ENCODE peak calls at places on chromosomes 16 and 17, in four cellular contexts. One of them, this sample, is unnamed. For H3K4me1, the result is how much of the 10 kb centered on the place peaks cover.

GRCh38 chr16:29825145-29826044 is 5.1 kb downstream of the MVP start:
- DNase-seq in CD8-positive, alpha-beta T cell: no peak
- DNase-seq in fibroblast of lung: peak
- DNase-seq in left ventricle myocardium inferior: peak
- DNase-seq in this sample: no peak

GRCh38 chr16:68995011-68995504 is 110.4 kb upstream of the HAS3 start:
- DNase-seq in CD8-positive, alpha-beta T cell: no peak
- DNase-seq in fibroblast of lung: peak
- DNase-seq in left ventricle myocardium inferior: no peak
- DNase-seq in this sample: no peak

GRCh38 chr17:4725646-4726300 is 5.5 kb upstream of the MED11 start:
- DNase-seq in left ventricle myocardium inferior: no peak
- DNase-seq in fibroblast of lung: no peak
- DNase-seq in CD8-positive, alpha-beta T cell: no peak
- DNase-seq in this sample: no peak

GRCh38 chr16:49593423-49594040 is 219.9 kb downstream of the C16orf78 start:
- DNase-seq in left ventricle myocardium inferior: no peak
- DNase-seq in fibroblast of lung: no peak
- DNase-seq in CD8-positive, alpha-beta T cell: no peak
- DNase-seq in this sample: no peak

GRCh38 chr16:2484898-2485508 is 10.1 kb downstream of the TBC1D24 start:
- DNase-seq in left ventricle myocardium inferior: no peak
- DNase-seq in fibroblast of lung: no peak
- DNase-seq in CD8-positive, alpha-beta T cell: no peak
- DNase-seq in this sample: no peak

GRCh38 chr17:9064311-9064834 is 43.1 kb downstream of the NTN1 start:
- DNase-seq in left ventricle myocardium inferior: no peak
- DNase-seq in fibroblast of lung: no peak
- DNase-seq in CD8-positive, alpha-beta T cell: no peak
- DNase-seq in this sample: no peak

GRCh38 chr17:66695098-66695497 is 139.8 kb upstream of the CACNG5 start:
- DNase-seq in left ventricle myocardium inferior: no peak
- DNase-seq in fibroblast of lung: no peak
- DNase-seq in CD8-positive, alpha-beta T cell: no peak
- DNase-seq in this sample: no peak

GRCh38 chr16:53740476-53740875 is 36.5 kb downstream of the FTO start:
- DNase-seq in CD8-positive, alpha-beta T cell: no peak
- DNase-seq in fibroblast of lung: no peak
- DNase-seq in left ventricle myocardium inferior: no peak
- DNase-seq in this sample: no peak

GRCh38 chr17:17130077-17130844 is 75.9 kb downstream of the PLD6 start:
- DNase-seq in left ventricle myocardium inferior: no peak
- DNase-seq in fibroblast of lung: no peak
- DNase-seq in CD8-positive, alpha-beta T cell: no peak
- DNase-seq in this sample: no peak

GRCh38 chr16:11757671-11758545 is 15.3 kb upstream of the TXNDC11 start:
- DNase-seq in left ventricle myocardium inferior: no peak
- DNase-seq in fibroblast of lung: peak
- DNase-seq in CD8-positive, alpha-beta T cell: no peak
- DNase-seq in this sample: no peak

GRCh38 chr17:2094891-2095535 is 40.1 kb downstream of the HIC1 start:
- DNase-seq in left ventricle myocardium inferior: peak
- DNase-seq in fibroblast of lung: peak
- DNase-seq in CD8-positive, alpha-beta T cell: no peak
- DNase-seq in this sample: no peak

GRCh38 chr16:50463581-50464324 is 84.4 kb upstream of the NKD1 start:
- DNase-seq in left ventricle myocardium inferior: no peak
- DNase-seq in CD8-positive, alpha-beta T cell: no peak
- DNase-seq in fibroblast of lung: no peak
- DNase-seq in this sample: no peak

GRCh38 chr16:14070877-14071575 is at the start of gene MRTFB:
- DNase-seq in fibroblast of lung: peak
- DNase-seq in left ventricle myocardium inferior: peak
- DNase-seq in CD8-positive, alpha-beta T cell: peak
- DNase-seq in this sample: peak

GRCh38 chr16:27317320-27317719 is 3.5 kb downstream of the IL4R start:
- DNase-seq in left ventricle myocardium inferior: no peak
- DNase-seq in fibroblast of lung: no peak
- DNase-seq in CD8-positive, alpha-beta T cell: no peak
- DNase-seq in this sample: no peak

GRCh38 chr17:43644081-43644480 is 17.6 kb downstream of the MEOX1 start:
- DNase-seq in fibroblast of lung: no peak
- DNase-seq in CD8-positive, alpha-beta T cell: no peak
- DNase-seq in left ventricle myocardium inferior: no peak
- DNase-seq in this sample: no peak
- H3K4me1 ChIP-seq in fibroblast of lung: under half
- H3K4me1 ChIP-seq in CD8-positive, alpha-beta T cell: under half
- H3K4me1 ChIP-seq in left ventricle myocardium inferior: half or more
- H3K4me1 ChIP-seq in this sample: under half

DNA sequence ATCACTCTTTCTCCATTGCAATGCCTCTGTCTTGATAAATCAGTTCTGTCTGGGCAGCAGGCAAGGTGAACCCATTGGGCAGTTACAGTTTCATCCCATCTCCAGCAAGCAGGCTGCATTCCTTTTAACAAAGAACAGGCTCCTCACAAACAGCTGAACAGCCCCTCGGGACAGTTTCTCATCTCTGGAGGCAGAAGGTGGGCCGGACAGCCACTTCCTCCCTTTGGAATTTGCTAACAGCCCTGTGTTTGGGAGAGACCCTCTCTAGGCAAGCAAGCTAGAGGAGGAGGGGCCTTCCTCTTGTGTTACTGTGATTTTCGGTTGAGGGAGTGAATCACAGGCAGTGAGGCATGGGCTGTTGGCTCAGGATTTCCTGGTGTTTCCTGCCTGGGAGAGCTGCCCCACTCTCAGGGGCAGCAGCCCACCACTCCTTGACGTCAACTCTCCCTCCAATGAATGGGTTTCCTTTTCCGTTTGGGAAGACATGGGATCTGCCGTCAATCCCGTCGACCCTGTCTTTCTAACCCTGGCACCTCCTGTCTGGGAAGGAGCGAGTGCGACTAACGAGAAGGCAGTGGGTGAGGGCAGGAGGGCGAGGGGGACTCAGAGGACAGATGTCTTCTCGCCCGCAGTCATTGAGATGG is 3.7 kb upstream of the PGS1 start:
- DNase-seq in fibroblast of lung: peak
- DNase-seq in left ventricle myocardium inferior: no peak
- DNase-seq in CD8-positive, alpha-beta T cell: no peak
- DNase-seq in this sample: no peak
- H3K4me3 ChIP-seq in fibroblast of lung: no peak
- H3K4me3 ChIP-seq in left ventricle myocardium inferior: no peak
- H3K4me3 ChIP-seq in CD8-positive, alpha-beta T cell: no peak
- H3K4me3 ChIP-seq in this sample: no peak

DNA sequence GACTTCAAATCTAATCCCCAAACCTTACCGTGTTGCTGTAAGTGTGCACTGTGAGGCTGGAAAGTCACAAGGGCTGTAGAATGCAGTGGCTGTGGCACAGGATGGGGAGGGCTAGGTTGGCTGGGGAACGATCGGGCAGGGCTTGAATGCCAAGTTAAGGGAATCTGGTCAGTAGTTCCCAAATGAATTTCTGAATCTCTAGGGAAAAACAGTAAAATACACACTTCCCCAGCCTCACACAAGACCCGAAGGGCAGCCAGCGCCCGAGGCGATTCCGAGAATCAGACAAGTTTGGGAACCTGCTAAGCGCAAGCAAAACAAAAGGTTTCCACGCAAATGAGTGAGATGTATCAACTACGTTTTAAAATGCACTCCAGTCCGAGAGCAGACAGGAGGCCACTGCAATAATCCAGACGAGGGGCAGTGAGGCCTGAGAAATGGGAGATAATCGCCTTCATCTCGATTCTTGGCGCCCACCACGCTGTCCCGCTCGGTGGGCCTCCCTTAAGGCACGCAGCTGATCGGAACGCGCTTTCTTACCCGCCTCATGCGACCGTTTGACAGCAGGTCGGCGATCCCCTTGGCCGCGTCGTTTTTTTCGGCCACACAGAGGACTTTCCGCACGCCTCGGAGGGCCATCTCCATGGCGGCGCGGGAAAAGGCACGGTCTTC is 599 bp downstream of the TOP3A start:
- DNase-seq in fibroblast of lung: peak
- DNase-seq in CD8-positive, alpha-beta T cell: no peak
- DNase-seq in left ventricle myocardium inferior: no peak
- DNase-seq in this sample: no peak
- H3K4me1 ChIP-seq in fibroblast of lung: under half
- H3K4me1 ChIP-seq in CD8-positive, alpha-beta T cell: half or more
- H3K4me1 ChIP-seq in left ventricle myocardium inferior: half or more
- H3K4me1 ChIP-seq in this sample: half or more

GRCh38 chr17:42050360-42051012 is at the start of gene C17orf113:
- DNase-seq in CD8-positive, alpha-beta T cell: peak
- DNase-seq in left ventricle myocardium inferior: peak
- DNase-seq in fibroblast of lung: peak
- DNase-seq in this sample: peak
- H3K4me3 ChIP-seq in CD8-positive, alpha-beta T cell: peak
- H3K4me3 ChIP-seq in left ventricle myocardium inferior: peak
- H3K4me3 ChIP-seq in fibroblast of lung: peak
- H3K4me3 ChIP-seq in this sample: peak

GRCh38 chr16:82967424-82967823 is 340.7 kb downstream of the CDH13 start:
- DNase-seq in CD8-positive, alpha-beta T cell: no peak
- DNase-seq in fibroblast of lung: no peak
- DNase-seq in left ventricle myocardium inferior: no peak
- DNase-seq in this sample: no peak

GRCh38 chr16:82960923-82961322 is 334.2 kb downstream of the CDH13 start:
- DNase-seq in left ventricle myocardium inferior: no peak
- DNase-seq in CD8-positive, alpha-beta T cell: no peak
- DNase-seq in fibroblast of lung: no peak
- DNase-seq in this sample: no peak

GRCh38 chr16:82965808-82966207 is 339.0 kb downstream of the CDH13 start:
- DNase-seq in fibroblast of lung: no peak
- DNase-seq in left ventricle myocardium inferior: no peak
- DNase-seq in CD8-positive, alpha-beta T cell: no peak
- DNase-seq in this sample: no peak

DNA sequence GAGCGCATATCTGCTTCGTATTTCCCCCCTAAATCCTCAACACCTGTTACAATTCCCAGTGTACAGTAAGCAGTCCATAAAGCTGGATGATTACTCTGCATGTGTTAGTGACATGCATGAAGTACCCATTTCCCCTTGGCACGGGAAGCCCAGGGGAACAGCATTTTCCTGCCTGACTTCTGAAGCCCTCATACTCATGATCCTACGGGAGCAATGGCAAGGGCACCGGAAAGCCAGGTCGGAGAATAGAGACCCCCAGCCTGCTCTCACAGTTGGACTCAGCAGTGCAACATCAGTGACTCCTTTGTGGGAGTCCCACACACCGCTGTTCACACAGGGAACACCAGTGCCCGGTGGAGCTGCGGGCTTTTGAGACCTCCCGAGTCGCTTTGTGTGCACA is 336.9 kb downstream of the CDH13 start:
- DNase-seq in CD8-positive, alpha-beta T cell: no peak
- DNase-seq in left ventricle myocardium inferior: no peak
- DNase-seq in fibroblast of lung: no peak
- DNase-seq in this sample: no peak
- H3K4me1 ChIP-seq in CD8-positive, alpha-beta T cell: under half
- H3K4me1 ChIP-seq in left ventricle myocardium inferior: under half
- H3K4me1 ChIP-seq in fibroblast of lung: under half
- H3K4me1 ChIP-seq in this sample: under half

GRCh38 chr17:44216674-44217073 is 2.8 kb downstream of the UBTF start:
- DNase-seq in fibroblast of lung: no peak
- DNase-seq in left ventricle myocardium inferior: no peak
- DNase-seq in CD8-positive, alpha-beta T cell: no peak
- DNase-seq in this sample: no peak
- H3K4me3 ChIP-seq in fibroblast of lung: no peak
- H3K4me3 ChIP-seq in left ventricle myocardium inferior: no peak
- H3K4me3 ChIP-seq in CD8-positive, alpha-beta T cell: peak
- H3K4me3 ChIP-seq in this sample: peak

GRCh38 chr17:48546187-48546923 is 1.4 kb upstream of the HOXB2 start:
- DNase-seq in left ventricle myocardium inferior: no peak
- DNase-seq in CD8-positive, alpha-beta T cell: no peak
- DNase-seq in fibroblast of lung: peak
- DNase-seq in this sample: no peak
- H3K4me1 ChIP-seq in left ventricle myocardium inferior: under half
- H3K4me1 ChIP-seq in CD8-positive, alpha-beta T cell: under half
- H3K4me1 ChIP-seq in fibroblast of lung: under half
- H3K4me1 ChIP-seq in this sample: under half

This sample was measured in effector memory CD4-positive, alpha-beta T cell.